ENCODE peak calls at places on chromosome 15, in nine cellular contexts. A, M, C, G, Y, T, Z, K and B are unnamed samples.

GRCh38 chr15:49915822-49916221 is 203.2 kb downstream of the ATP8B4 start:
- DNase-seq in Y (no peak), M (no peak), G (no peak), C (no peak), K (no peak), T (no peak), Z (no peak), A (no peak), B (no peak)

GRCh38 chr15:88912500-88912921 is 668 bp downstream of the MFGE8 start:
- DNase-seq in G (no peak), Y (peak; percentile 74), T (peak; percentile 29), C (no peak), A (no peak), K (no peak), M (peak; percentile 40), Z (no peak), B (no peak)

GRCh38 chr15:40430271-40430805 is 10.4 kb upstream of the BAHD1 start:
- DNase-seq in C (peak; percentile 80), K (no peak), T (no peak), Y (peak; percentile 35), G (no peak), M (peak; percentile 80), A (no peak), Z (no peak), B (no peak)

GRCh38 chr15:68558318-68559305 is 20.2 kb upstream of the CORO2B start:
- DNase-seq in M (no peak), T (no peak), K (no peak), Z (no peak), C (no peak), G (no peak), A (no peak), Y (no peak), B (no peak)

GRCh38 chr15:67064607-67065530 is 533 bp upstream of the SMAD3 start:
- DNase-seq in C (peak; percentile 70), T (peak; percentile 83), G (peak; percentile 79), Z (no peak), A (peak; percentile 84), Y (no peak), M (no peak), K (no peak), B (peak; percentile 69)

GRCh38 chr15:34217587-34218225 is 7.1 kb upstream of the EMC4 start:
- DNase-seq in K (no peak), Z (no peak), M (peak; percentile 68), G (no peak), Y (no peak), A (no peak), T (no peak), C (no peak), B (no peak)

GRCh38 chr15:52326758-52327157 is 31.2 kb upstream of the MYO5C start:
- DNase-seq in A (no peak), K (no peak), T (no peak), Z (no peak), G (no peak), M (peak; percentile 42), C (no peak), Y (no peak), B (no peak)

GRCh38 chr15:35289029-35289617 is 204.0 kb upstream of the NANOGP8 start:
- DNase-seq in A (no peak), G (no peak), K (no peak), Z (no peak), Y (no peak), T (peak; percentile 75), C (no peak), M (peak; percentile 80), B (no peak)

GRCh38 chr15:81945014-81945615 is 100.7 kb downstream of the MEX3B start:
- DNase-seq in Y (no peak), Z (no peak), C (no peak), A (no peak), M (no peak), K (no peak), T (no peak), G (no peak), B (no peak)

GRCh38 chr15:64527263-64527984 is 67.0 kb downstream of the ZNF609 start:
- DNase-seq in K (no peak), M (peak; percentile 82), T (no peak), C (no peak), Y (no peak), A (no peak), Z (peak; percentile 23), G (no peak), B (no peak)

GRCh38 chr15:31065824-31066223 is 35.7 kb downstream of the TRPM1 start:
- DNase-seq in Z (no peak), M (no peak), K (no peak), A (no peak), C (no peak), T (no peak), Y (no peak), G (no peak), B (no peak)

GRCh38 chr15:62770752-62771151 is 271.8 kb upstream of the TPM1 start:
- DNase-seq in A (no peak), K (no peak), Z (no peak), T (no peak), C (no peak), M (peak; percentile 88), G (no peak), Y (peak; percentile 90), B (no peak)

GRCh38 chr15:77521206-77521605 is 100.5 kb downstream of the HMG20A start:
- DNase-seq in Z (no peak), A (no peak), T (no peak), Y (no peak), G (no peak), C (no peak), M (no peak), K (no peak), B (no peak)

GRCh38 chr15:41115088-41115651 is 910 bp downstream of the INO80 start:
- DNase-seq in Z (no peak), G (no peak), Y (no peak), A (no peak), M (peak; percentile 40), C (no peak), T (peak; percentile 66), K (no peak), B (peak; percentile 70)

GRCh38 chr15:57345584-57345983 is 30.7 kb upstream of the CGNL1 start:
- DNase-seq in A (no peak), T (peak; percentile 68), K (no peak), Z (no peak), M (no peak), C (no peak), G (no peak), Y (no peak), B (no peak)
- TF ChIP-seq CTCF in A (peak; percentile 9), T (peak; percentile 45), K (no peak), Z (peak; percentile 6), M (no peak), C (no peak), G (no peak), Y (no peak), B (no peak)

GRCh38 chr15:70845616-70846360 is 8.2 kb downstream of the LARP6 start:
- DNase-seq in Z (no peak), T (no peak), Y (no peak), C (no peak), K (no peak), A (no peak), M (no peak), G (no peak), B (no peak)
- TF ChIP-seq CTCF in Z (no peak), T (no peak), Y (no peak), C (no peak), K (no peak), A (no peak), M (no peak), G (no peak), B (no peak)

GRCh38 chr15:47711654-47712053 is 5.7 kb upstream of the SEMA6D start:
- DNase-seq in Z (no peak), Y (no peak), A (no peak), G (no peak), M (peak; percentile 33), T (no peak), K (no peak), C (no peak), B (no peak)
- TF ChIP-seq CTCF in Z (peak; percentile 45), Y (peak; percentile 58), A (peak; percentile 55), G (peak; percentile 52), M (peak; percentile 76), T (peak; percentile 62), K (no peak), C (peak; percentile 53), B (peak; percentile 54)

GRCh38 chr15:71565636-71566160 is 244.7 kb upstream of the NR2E3 start:
- DNase-seq in Z (no peak), Y (no peak), M (no peak), C (no peak), T (no peak), K (no peak), A (no peak), G (no peak), B (no peak)
- TF ChIP-seq CTCF in Z (no peak), Y (no peak), M (no peak), C (no peak), T (no peak), K (no peak), A (no peak), G (no peak), B (no peak)

DNA sequence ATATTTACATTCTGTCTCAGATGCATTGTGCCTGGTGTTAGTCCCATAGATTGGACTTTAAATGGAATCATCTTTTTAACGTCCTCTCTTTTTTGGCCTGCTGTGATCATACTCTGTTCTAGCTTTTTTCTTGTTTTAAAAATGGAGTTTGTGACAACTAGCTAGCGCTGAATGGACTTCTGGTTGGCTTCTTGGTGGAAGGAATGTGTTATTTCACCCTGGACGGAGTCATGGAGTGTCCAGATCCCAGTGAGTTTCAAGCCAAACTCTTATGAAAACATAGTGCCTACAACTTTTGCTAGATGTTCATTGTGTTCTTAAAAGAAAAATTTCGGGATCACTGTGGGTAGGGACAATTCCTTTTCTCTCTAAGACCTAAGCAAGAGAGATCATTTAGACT is 192.6 kb downstream of the TCF12 start:
- DNase-seq in M (no peak), A (no peak), G (no peak), Y (no peak), T (no peak), Z (no peak), C (no peak), K (no peak), B (no peak)
- TF ChIP-seq CTCF in M (peak; percentile 8), A (peak; percentile 8), G (no peak), Y (peak; percentile 28), T (peak; percentile 18), Z (no peak), C (no peak), K (no peak), B (no peak)

DNA sequence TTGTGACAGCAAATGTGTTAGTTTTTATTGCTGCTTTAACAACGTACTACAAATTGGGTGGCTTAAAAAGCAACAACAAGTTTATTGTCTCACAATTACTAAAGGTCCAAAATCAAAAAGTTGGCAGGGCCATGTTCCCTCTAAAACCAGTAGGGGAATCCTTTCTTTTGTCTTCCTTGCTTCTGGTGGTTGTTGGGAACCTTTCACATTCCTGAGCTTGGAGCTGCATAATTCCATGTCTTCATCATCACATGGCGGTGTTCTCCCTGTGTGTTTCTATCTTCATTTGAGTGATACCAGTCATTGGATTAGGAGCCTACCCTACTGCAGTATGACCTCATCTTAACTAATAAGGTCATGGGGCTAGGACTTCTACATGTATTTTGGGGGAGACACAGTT is 7.4 kb downstream of the SPRED1 start:
- DNase-seq in T (no peak), M (peak; percentile 46), Z (no peak), C (no peak), Y (no peak), K (no peak), G (no peak), A (no peak), B (no peak)
- TF ChIP-seq CTCF in T (peak; percentile 21), M (no peak), Z (no peak), C (no peak), Y (no peak), K (no peak), G (no peak), A (no peak), B (no peak)

GRCh38 chr15:58077427-58077826 is 11.9 kb upstream of the ALDH1A2 start:
- DNase-seq in C (no peak), Z (no peak), K (no peak), G (no peak), T (peak; percentile 36), A (no peak), Y (no peak), M (peak; percentile 16), B (no peak)
- TF ChIP-seq CTCF in C (no peak), Z (no peak), K (no peak), G (no peak), T (peak; percentile 22), A (peak; percentile 14), Y (no peak), M (peak; percentile 34), B (peak; percentile 25)